ENCODE peak calls at places on chromosomes 13 and 19, in five cellular contexts. V is sigmoid colon, G is stomach, Z is body of pancreas, J is IMR-90. D is an unnamed sample. For H3K4me1, the result is how much of the 10 kb centered on the place peaks cover.

GRCh38 chr19:55657004-55657747 is 2.3 kb downstream of the U2AF2 start:
- DNase-seq in G (peak), V (no peak), Z (peak), J (no peak), D (no peak)

GRCh38 chr19:51552996-51553725 is 17.9 kb upstream of the ZNF175 start:
- DNase-seq in Z (peak), J (peak), V (no peak), G (peak), D (peak)

GRCh38 chr19:48433337-48433736 is 12.4 kb upstream of the GRWD1 start:
- DNase-seq in G (no peak), Z (no peak), J (no peak), V (no peak), D (no peak)

GRCh38 chr19:4361152-4362037 is 18.0 kb downstream of the MPND start:
- DNase-seq in V (peak), J (peak), Z (no peak), G (no peak), D (no peak)

GRCh38 chr13:45847554-45848224 is 3.9 kb downstream of the SIAH3 start:
- DNase-seq in V (peak), Z (no peak), J (no peak), G (peak), D (no peak)

GRCh38 chr13:108609353-108609752 is 20.1 kb upstream of the MYO16 start:
- DNase-seq in G (no peak), J (peak), Z (no peak), V (no peak), D (no peak)

GRCh38 chr19:48218964-48219363 is 36.7 kb downstream of the CARD8 start:
- DNase-seq in Z (no peak), J (peak), G (no peak), V (no peak), D (no peak)

GRCh38 chr13:30037306-30037705 is 186.9 kb upstream of the UBL3 start:
- DNase-seq in G (no peak), V (no peak), Z (no peak), J (no peak), D (no peak)

GRCh38 chr13:110382229-110382628 is 75.1 kb downstream of the COL4A2 start:
- DNase-seq in Z (no peak), J (peak), V (no peak), G (no peak), D (no peak)

GRCh38 chr19:52273301-52273700 is 3.9 kb downstream of the ZNF766 start:
- DNase-seq in J (no peak), Z (no peak), V (no peak), G (no peak), D (no peak)

GRCh38 chr19:46970815-46971214 is 48.8 kb upstream of the NPAS1 start:
- DNase-seq in J (peak), V (no peak), Z (no peak), G (no peak), D (no peak)

GRCh38 chr19:4687396-4687795 is 17.3 kb upstream of the MYDGF start:
- DNase-seq in G (peak), V (no peak), J (no peak), Z (peak), D (no peak)

GRCh38 chr19:13554506-13555235 is 48.4 kb upstream of the CACNA1A start:
- DNase-seq in J (no peak), G (no peak), V (no peak), Z (no peak), D (no peak)

GRCh38 chr19:13803038-13803437 is 7.8 kb downstream of the ZSWIM4 start:
- DNase-seq in J (no peak), Z (peak), V (no peak), G (peak), D (no peak)

GRCh38 chr13:105465745-105466144 is 1069.7 kb downstream of the EFNB2 start:
- DNase-seq in Z (no peak), J (no peak), G (no peak), V (no peak), D (no peak)

GRCh38 chr19:15197275-15198005 is 3.4 kb downstream of the NOTCH3 start:
- DNase-seq in J (peak), V (no peak), Z (peak), G (no peak), D (no peak)

GRCh38 chr13:45289936-45290563 is 50.9 kb downstream of the TPT1 start:
- DNase-seq in J (no peak), G (no peak), Z (no peak), V (no peak), D (no peak)

GRCh38 chr13:45113809-45114208 is 6.5 kb upstream of the GTF2F2 start:
- DNase-seq in J (no peak), G (no peak), Z (no peak), V (no peak), D (no peak)

GRCh38 chr19:28061111-28061510 is 1151.8 kb downstream of the UQCRFS1 start:
- DNase-seq in J (no peak), G (no peak), Z (peak), V (no peak), D (no peak)

GRCh38 chr13:58773280-58773859 is 1141.8 kb downstream of the PCDH17 start:
- DNase-seq in V (peak), Z (no peak), J (no peak), G (no peak), D (no peak)

GRCh38 chr19:33376423-33376822 is 2.9 kb downstream of the CEBPG start:
- DNase-seq in J (peak), G (peak), V (peak), Z (peak), D (peak)

GRCh38 chr13:111161601-111162600 is 46.8 kb downstream of the ARHGEF7 start:
- DNase-seq in Z (no peak), V (no peak), G (no peak), J (no peak), D (no peak)

GRCh38 chr19:48812094-48812929 is 1.5 kb upstream of the BCAT2 start:
- DNase-seq in V (peak), G (peak), J (peak), Z (peak), D (peak)

GRCh38 chr13:26837997-26838396 is 77.4 kb upstream of the GPR12 start:
- DNase-seq in V (no peak), Z (no peak), J (no peak), G (no peak), D (no peak)

GRCh38 chr19:49877879-49878743 is 609 bp downstream of the TBC1D17 start:
- DNase-seq in V (peak), J (peak), Z (peak), G (peak), D (peak)

GRCh38 chr19:49924004-49924880 is 4.8 kb upstream of the ATF5 start:
- DNase-seq in Z (no peak), J (no peak), V (no peak), G (no peak), D (no peak)

GRCh38 chr19:13839938-13840750 is 36.8 kb upstream of the NANOS3 start:
- DNase-seq in J (peak), V (peak), G (peak), Z (no peak), D (no peak)

GRCh38 chr19:11088508-11089253 is 582 bp upstream of the LDLR start:
- DNase-seq in G (no peak), J (no peak), Z (no peak), V (peak), D (no peak)

GRCh38 chr13:26423634-26424033 is 133.8 kb upstream of the WASF3 start:
- DNase-seq in V (peak), G (no peak), J (peak), Z (peak), D (peak)

GRCh38 chr13:98232456-98232855 is 55.4 kb upstream of the RNF113B start:
- DNase-seq in Z (no peak), J (peak), G (no peak), V (no peak), D (no peak)

GRCh38 chr19:34999498-35000337 is at the start of gene GRAMD1A:
- DNase-seq in V (peak), J (peak), G (peak), Z (peak), D (peak)

GRCh38 chr13:99028890-99029289 is 51.0 kb upstream of the DOCK9 start:
- DNase-seq in J (no peak), G (no peak), Z (no peak), V (no peak), D (no peak)

GRCh38 chr19:55189424-55189823 is 9.3 kb upstream of the SYT5 start:
- DNase-seq in V (peak), J (peak), Z (no peak), G (no peak), D (peak)

GRCh38 chr19:46211201-46211881 is 18.2 kb upstream of the IGFL1 start:
- DNase-seq in G (peak), V (no peak), J (no peak), Z (peak), D (no peak)

GRCh38 chr13:18992791-18993190 is 188.8 kb downstream of the TUBA3C start:
- DNase-seq in V (no peak), J (no peak), G (peak), Z (peak), D (no peak)

GRCh38 chr13:111639196-111639705 is 318.8 kb downstream of the TEX29 start:
- DNase-seq in Z (no peak), V (no peak), J (no peak), G (no peak), D (no peak)

GRCh38 chr19:35777961-35778360 is 2.6 kb downstream of the ARHGAP33 start:
- DNase-seq in V (no peak), J (no peak), Z (no peak), G (no peak), D (no peak)

GRCh38 chr19:632228-633067 is 889 bp downstream of the POLRMT start:
- DNase-seq in J (peak), Z (no peak), V (no peak), G (no peak), D (no peak)

DNA sequence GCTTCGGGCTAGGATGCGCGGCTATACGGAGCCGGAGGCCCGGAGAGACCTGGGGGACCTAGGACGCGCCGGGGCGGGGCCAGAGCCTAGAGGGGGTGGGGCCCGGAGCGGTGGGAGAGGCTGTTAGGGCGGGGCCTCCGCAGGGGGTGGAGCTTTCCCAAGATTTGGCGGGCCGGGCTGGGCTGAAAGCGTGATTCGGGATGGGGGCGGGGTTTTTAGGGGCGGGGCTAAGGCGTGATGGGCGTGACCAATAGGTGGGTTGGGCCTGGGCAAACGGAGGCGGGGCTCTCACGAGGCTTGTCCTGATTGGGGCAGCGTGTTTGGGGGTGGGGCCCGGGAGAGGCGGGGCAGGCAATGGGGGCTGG is 439 bp downstream of the RAB11B start:
- DNase-seq in G (peak), V (peak), J (peak), Z (peak), D (peak)
- H3K4me1 ChIP-seq in G (half or more), V (under half), J (under half), Z (half or more), D (under half)

GRCh38 chr19:2332341-2333026 is 4.0 kb downstream of the SPPL2B start:
- DNase-seq in Z (no peak), J (no peak), G (no peak), V (no peak), D (no peak)
- TF ChIP-seq POLR2A in Z (no peak), J (no peak), G (no peak), V (no peak), D (no peak)

GRCh38 chr19:38012290-38012689 is 105.3 kb downstream of the SIPA1L3 start:
- DNase-seq in G (no peak), Z (no peak), V (no peak), J (no peak), D (no peak)
- TF ChIP-seq CTCF in G (no peak), Z (no peak), V (no peak), J (no peak), D (no peak)

GRCh38 chr19:40640744-40641143 is 39.6 kb downstream of the LTBP4 start:
- DNase-seq in Z (no peak), G (no peak), J (peak), V (peak), D (peak)

GRCh38 chr19:40641306-40641705 is 40.1 kb downstream of the LTBP4 start:
- DNase-seq in G (no peak), V (no peak), J (no peak), Z (no peak), D (peak)

GRCh38 chr19:40642757-40643325 is 41.7 kb downstream of the LTBP4 start:
- DNase-seq in Z (no peak), J (no peak), G (no peak), V (no peak), D (no peak)

GRCh38 chr19:40639638-40639982 is 38.4 kb downstream of the LTBP4 start:
- DNase-seq in J (no peak), V (no peak), G (no peak), Z (no peak), D (no peak)

DNA sequence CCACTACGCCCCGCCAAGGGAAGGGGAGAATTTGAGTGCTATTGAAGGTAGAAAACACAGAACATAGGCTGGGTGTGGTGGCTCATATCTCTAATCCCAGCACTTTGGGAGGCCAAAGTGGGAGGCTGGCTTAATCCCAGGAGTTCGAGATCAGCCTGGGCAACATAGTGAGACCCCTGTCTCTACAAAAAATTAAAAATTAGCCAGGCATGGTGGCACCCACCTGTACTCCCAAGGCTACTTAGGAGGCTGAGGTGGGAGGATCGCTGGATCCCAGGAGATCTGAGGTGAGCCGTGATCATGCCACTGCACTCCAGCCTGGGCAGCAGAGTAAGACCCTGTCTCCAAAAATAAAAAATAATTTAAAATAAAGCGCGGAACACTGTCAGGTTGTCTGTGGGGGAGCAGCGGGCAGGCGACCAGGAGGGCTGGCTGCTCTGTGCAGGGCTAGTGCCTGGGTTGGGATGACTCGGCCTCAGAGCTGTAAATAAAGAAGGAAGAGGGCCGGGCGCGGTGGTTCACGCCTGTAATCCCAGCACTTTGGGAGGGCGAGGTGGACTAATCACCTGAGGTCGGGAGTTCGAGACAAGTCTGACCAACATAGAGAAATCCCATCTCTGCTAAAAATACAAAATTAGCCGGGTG is 41.0 kb downstream of the LTBP4 start:
- DNase-seq in Z (no peak), G (no peak), J (no peak), V (no peak), D (no peak)
- H3K4me1 ChIP-seq in Z (under half), G (under half), J (under half), V (under half), D (under half)

DNA sequence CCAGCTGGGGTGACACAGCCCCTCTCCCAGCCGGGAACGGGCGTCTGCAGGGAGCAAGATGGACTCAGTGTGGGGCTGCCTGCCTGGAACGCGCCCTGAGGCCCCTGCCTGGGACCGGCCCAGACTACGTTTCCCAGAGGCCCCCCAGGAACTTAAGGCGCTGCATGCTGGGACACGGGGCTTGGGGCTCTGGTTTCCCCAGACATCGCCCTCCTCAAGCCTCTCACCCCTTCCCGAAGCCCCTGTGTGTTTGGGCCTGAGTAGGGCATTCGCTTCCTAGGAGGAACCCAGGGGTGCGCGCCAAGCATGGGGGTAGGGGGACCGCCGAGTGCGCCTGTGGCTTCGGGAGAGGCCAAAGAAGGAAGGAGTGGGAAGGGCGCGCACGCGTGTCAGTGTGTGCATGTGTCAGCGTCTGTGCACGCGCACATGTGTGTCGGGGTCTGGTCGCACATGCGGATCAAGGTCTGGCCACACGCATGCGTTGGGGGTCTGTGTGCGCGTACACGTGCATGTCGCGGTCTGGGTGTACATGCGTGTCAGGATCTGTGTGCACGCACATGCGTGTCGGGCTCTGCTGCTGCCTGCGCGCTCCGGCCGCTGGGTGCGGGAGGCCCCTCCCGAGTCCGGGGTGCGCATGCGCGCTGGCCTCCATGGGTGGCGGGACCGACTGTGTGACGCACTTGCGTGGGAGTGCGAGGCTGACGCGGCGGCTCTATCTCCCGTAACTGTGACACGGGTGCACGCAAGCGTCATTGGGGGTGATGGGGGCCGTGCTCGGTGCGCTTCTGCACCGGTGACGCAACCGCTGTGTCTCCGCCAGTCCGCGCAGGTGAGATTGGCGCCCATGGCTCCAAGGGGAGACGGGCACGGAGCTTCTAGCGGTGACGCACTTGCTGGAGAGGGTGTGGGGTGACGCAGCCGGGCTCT is 16.2 kb downstream of the ZNF331 start:
- DNase-seq in V (peak), Z (peak), G (peak), J (peak), D (peak)
- TF ChIP-seq POLR2A in V (peak), Z (peak), G (no peak), J (no peak), D (peak)

DNA sequence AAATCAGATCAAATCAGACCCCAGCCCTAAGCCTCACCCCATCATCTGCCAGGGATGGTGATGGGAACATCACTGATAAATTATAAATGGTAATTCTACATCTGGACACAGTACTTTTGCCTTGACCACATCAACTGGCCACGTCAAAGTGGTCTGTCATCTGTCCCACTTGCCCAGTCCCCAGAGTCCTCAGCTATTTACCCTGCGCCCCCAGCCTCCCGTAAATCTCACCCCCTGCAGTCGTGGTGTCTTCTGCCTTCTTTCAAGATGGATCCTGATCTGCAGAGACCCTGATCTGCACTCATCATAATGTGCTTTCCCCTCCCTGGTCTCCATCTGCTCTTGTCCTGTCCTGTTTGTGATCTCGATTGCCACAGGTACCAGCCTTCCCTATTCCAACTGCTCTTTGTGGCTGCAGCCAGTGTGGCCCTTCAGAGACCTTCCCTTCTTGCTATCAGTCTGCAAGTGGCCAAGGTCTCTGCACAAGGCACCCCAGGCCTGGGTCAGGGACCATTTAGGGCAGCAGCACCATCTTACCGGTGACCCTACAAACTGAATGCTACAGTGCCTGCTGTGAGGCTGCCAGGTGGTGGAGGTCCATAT is 26.7 kb upstream of the POP4 start:
- DNase-seq in V (no peak), Z (no peak), J (no peak), G (no peak), D (no peak)
- TF ChIP-seq CTCF in V (no peak), Z (no peak), J (no peak), G (no peak), D (no peak)

GRCh38 chr13:41644742-41645141 is 187.4 kb downstream of the RGCC start:
- DNase-seq in G (no peak), J (no peak), V (no peak), Z (no peak), D (no peak)

GRCh38 chr13:41648314-41648935 is 191.1 kb downstream of the RGCC start:
- DNase-seq in V (no peak), G (no peak), Z (no peak), J (peak), D (no peak)

GRCh38 chr13:41643502-41643901 is 186.2 kb downstream of the RGCC start:
- DNase-seq in V (no peak), J (no peak), Z (no peak), G (no peak), D (no peak)

GRCh38 chr13:41649659-41650058 is 192.3 kb downstream of the RGCC start:
- DNase-seq in V (no peak), Z (no peak), G (no peak), J (peak), D (no peak)

DNA sequence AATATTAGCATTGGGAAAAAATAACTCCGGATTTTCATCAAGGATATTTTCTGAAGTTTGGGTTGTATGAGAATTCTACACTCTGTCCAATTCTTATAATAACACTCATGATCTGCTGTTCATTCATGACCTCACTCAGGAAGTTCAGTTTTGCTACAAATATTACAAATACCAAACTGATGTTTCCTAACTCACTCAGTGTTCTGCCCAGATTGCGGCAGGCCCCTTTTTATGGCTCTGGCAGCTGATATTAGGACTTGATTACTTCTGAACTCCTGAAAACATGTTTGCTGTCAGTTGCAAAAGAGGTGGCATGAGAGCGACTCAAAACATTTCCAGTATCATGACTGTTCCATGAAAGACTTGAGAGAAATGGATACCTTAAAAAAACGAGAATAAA is 188.0 kb downstream of the RGCC start:
- DNase-seq in J (peak), Z (peak), V (peak), G (no peak), D (peak)
- H3K4me1 ChIP-seq in J (under half), Z (under half), V (under half), G (under half), D (under half)

D was measured in uterus.